ENCODE peak calls at places on chromosome 15, in eight cellular contexts. One of them, this sample, is unnamed. For H3K36me3 and H3K27me3, the result is how much of the 10 kb centered on the place peaks cover.

GRCh38 chr15:89203705-89204273 is 17.6 kb downstream of the RLBP1 start:
- DNase-seq in right lobe of liver: no peak
- DNase-seq in esophagus muscularis mucosa: no peak
- DNase-seq in tibial artery: no peak
- DNase-seq in IMR-90: no peak
- DNase-seq in GM23338: no peak
- DNase-seq in PC-9: no peak
- DNase-seq in CD8-positive, alpha-beta T cell: no peak
- DNase-seq in this sample: no peak

GRCh38 chr15:87752250-87752951 is 504.1 kb downstream of the NTRK3 start:
- DNase-seq in tibial artery: no peak
- DNase-seq in GM23338: no peak
- DNase-seq in CD8-positive, alpha-beta T cell: no peak
- DNase-seq in right lobe of liver: no peak
- DNase-seq in PC-9: peak
- DNase-seq in IMR-90: peak
- DNase-seq in esophagus muscularis mucosa: no peak
- DNase-seq in this sample: no peak

GRCh38 chr15:59736181-59736580 is 47.1 kb upstream of the BNIP2 start:
- DNase-seq in esophagus muscularis mucosa: no peak
- DNase-seq in CD8-positive, alpha-beta T cell: no peak
- DNase-seq in PC-9: no peak
- DNase-seq in IMR-90: no peak
- DNase-seq in tibial artery: no peak
- DNase-seq in right lobe of liver: no peak
- DNase-seq in GM23338: peak
- DNase-seq in this sample: no peak

GRCh38 chr15:95464091-95464888 is 866.2 kb upstream of the NR2F2 start:
- DNase-seq in esophagus muscularis mucosa: no peak
- DNase-seq in PC-9: no peak
- DNase-seq in GM23338: no peak
- DNase-seq in right lobe of liver: no peak
- DNase-seq in tibial artery: no peak
- DNase-seq in CD8-positive, alpha-beta T cell: no peak
- DNase-seq in IMR-90: peak
- DNase-seq in this sample: no peak

GRCh38 chr15:63982381-63982854 is 63.9 kb downstream of the DAPK2 start:
- DNase-seq in tibial artery: no peak
- DNase-seq in esophagus muscularis mucosa: no peak
- DNase-seq in CD8-positive, alpha-beta T cell: no peak
- DNase-seq in right lobe of liver: no peak
- DNase-seq in PC-9: no peak
- DNase-seq in IMR-90: no peak
- DNase-seq in GM23338: no peak
- DNase-seq in this sample: no peak

GRCh38 chr15:74315626-74316025 is 51.8 kb downstream of the CYP11A1 start:
- DNase-seq in PC-9: no peak
- DNase-seq in tibial artery: no peak
- DNase-seq in GM23338: no peak
- DNase-seq in esophagus muscularis mucosa: no peak
- DNase-seq in IMR-90: no peak
- DNase-seq in CD8-positive, alpha-beta T cell: peak
- DNase-seq in right lobe of liver: no peak
- DNase-seq in this sample: no peak

GRCh38 chr15:90004671-90005070 is 3.5 kb downstream of the ZNF710 start:
- DNase-seq in right lobe of liver: peak
- DNase-seq in IMR-90: peak
- DNase-seq in PC-9: peak
- DNase-seq in tibial artery: no peak
- DNase-seq in esophagus muscularis mucosa: no peak
- DNase-seq in CD8-positive, alpha-beta T cell: no peak
- DNase-seq in GM23338: no peak
- DNase-seq in this sample: no peak

GRCh38 chr15:91857772-91858171 is 4.3 kb downstream of the SLCO3A1 start:
- DNase-seq in tibial artery: no peak
- DNase-seq in GM23338: no peak
- DNase-seq in CD8-positive, alpha-beta T cell: no peak
- DNase-seq in esophagus muscularis mucosa: no peak
- DNase-seq in IMR-90: no peak
- DNase-seq in PC-9: no peak
- DNase-seq in right lobe of liver: no peak
- DNase-seq in this sample: no peak

GRCh38 chr15:91975241-91975978 is 121.9 kb downstream of the SLCO3A1 start:
- DNase-seq in PC-9: peak
- DNase-seq in esophagus muscularis mucosa: no peak
- DNase-seq in CD8-positive, alpha-beta T cell: no peak
- DNase-seq in IMR-90: no peak
- DNase-seq in right lobe of liver: no peak
- DNase-seq in tibial artery: no peak
- DNase-seq in GM23338: peak
- DNase-seq in this sample: no peak

GRCh38 chr15:79418693-79419279 is 13.3 kb upstream of the MINAR1 start:
- DNase-seq in right lobe of liver: no peak
- DNase-seq in tibial artery: no peak
- DNase-seq in esophagus muscularis mucosa: no peak
- DNase-seq in GM23338: peak
- DNase-seq in PC-9: no peak
- DNase-seq in CD8-positive, alpha-beta T cell: no peak
- DNase-seq in IMR-90: no peak
- DNase-seq in this sample: no peak

GRCh38 chr15:40891810-40892448 is 2.3 kb upstream of the VPS18 start:
- DNase-seq in esophagus muscularis mucosa: no peak
- DNase-seq in PC-9: peak
- DNase-seq in CD8-positive, alpha-beta T cell: no peak
- DNase-seq in right lobe of liver: no peak
- DNase-seq in IMR-90: peak
- DNase-seq in tibial artery: no peak
- DNase-seq in GM23338: peak
- DNase-seq in this sample: no peak

GRCh38 chr15:91611924-91612323 is 241.6 kb upstream of the SLCO3A1 start:
- DNase-seq in right lobe of liver: peak
- DNase-seq in IMR-90: no peak
- DNase-seq in PC-9: no peak
- DNase-seq in esophagus muscularis mucosa: peak
- DNase-seq in tibial artery: no peak
- DNase-seq in GM23338: no peak
- DNase-seq in CD8-positive, alpha-beta T cell: no peak
- DNase-seq in this sample: no peak

GRCh38 chr15:48581221-48581620 is 64.3 kb downstream of the FBN1 start:
- DNase-seq in PC-9: no peak
- DNase-seq in esophagus muscularis mucosa: no peak
- DNase-seq in GM23338: no peak
- DNase-seq in right lobe of liver: no peak
- DNase-seq in IMR-90: no peak
- DNase-seq in CD8-positive, alpha-beta T cell: no peak
- DNase-seq in tibial artery: no peak
- DNase-seq in this sample: no peak
- H3K36me3 ChIP-seq in PC-9: under half
- H3K36me3 ChIP-seq in esophagus muscularis mucosa: under half
- H3K36me3 ChIP-seq in GM23338: under half
- H3K36me3 ChIP-seq in right lobe of liver: under half
- H3K36me3 ChIP-seq in IMR-90: under half
- H3K36me3 ChIP-seq in CD8-positive, alpha-beta T cell: under half
- H3K36me3 ChIP-seq in tibial artery: under half
- H3K36me3 ChIP-seq in this sample: under half

GRCh38 chr15:69992326-69992725 is 105.4 kb downstream of the TLE3 start:
- DNase-seq in right lobe of liver: no peak
- DNase-seq in CD8-positive, alpha-beta T cell: no peak
- DNase-seq in GM23338: no peak
- DNase-seq in IMR-90: no peak
- DNase-seq in tibial artery: no peak
- DNase-seq in PC-9: no peak
- DNase-seq in esophagus muscularis mucosa: no peak
- DNase-seq in this sample: no peak
- H3K27me3 ChIP-seq in right lobe of liver: under half
- H3K27me3 ChIP-seq in CD8-positive, alpha-beta T cell: under half
- H3K27me3 ChIP-seq in GM23338: under half
- H3K27me3 ChIP-seq in IMR-90: half or more
- H3K27me3 ChIP-seq in tibial artery: under half
- H3K27me3 ChIP-seq in PC-9: under half
- H3K27me3 ChIP-seq in esophagus muscularis mucosa: under half
- H3K27me3 ChIP-seq in this sample: under half

DNA sequence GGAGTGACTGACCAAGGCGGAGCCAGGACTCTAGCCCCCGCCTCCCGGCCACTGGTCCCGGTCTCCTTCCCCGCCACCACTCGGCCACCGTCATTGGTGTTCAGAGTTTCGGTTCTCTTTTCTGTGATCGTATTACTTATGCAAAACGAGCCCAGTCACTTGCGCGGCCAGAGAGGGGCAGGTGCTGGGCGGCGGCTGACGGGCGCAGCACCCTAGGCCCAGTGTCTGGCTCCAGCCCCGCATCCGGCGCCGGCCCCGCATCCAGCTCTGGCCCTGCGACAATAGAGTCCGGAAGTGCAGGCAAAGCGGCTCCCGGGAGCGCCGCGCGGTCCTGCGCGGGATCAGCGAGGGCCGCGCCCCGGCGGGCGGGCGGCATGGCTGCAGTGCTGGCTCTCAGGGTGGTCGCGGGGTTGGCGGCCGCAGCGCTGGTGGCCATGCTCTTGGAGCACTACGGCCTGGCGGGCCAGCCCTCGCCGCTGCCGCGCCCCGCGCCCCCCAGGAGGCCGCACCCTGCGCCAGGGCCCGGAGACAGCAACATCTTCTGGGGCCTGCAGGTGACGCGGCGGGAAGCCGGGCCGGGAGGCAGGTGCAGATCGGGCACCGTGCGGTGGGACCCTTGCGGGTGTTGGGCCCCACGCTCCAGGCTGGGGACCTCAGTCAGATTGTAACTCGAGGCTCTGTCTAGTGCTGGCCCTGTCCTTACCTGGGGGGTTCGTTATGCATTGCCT is at the start of gene TMEM62:
- DNase-seq in PC-9: peak
- DNase-seq in esophagus muscularis mucosa: peak
- DNase-seq in GM23338: peak
- DNase-seq in CD8-positive, alpha-beta T cell: peak
- DNase-seq in tibial artery: peak
- DNase-seq in right lobe of liver: peak
- DNase-seq in IMR-90: peak
- DNase-seq in this sample: peak
- TF ChIP-seq CTCF in PC-9: no peak
- TF ChIP-seq CTCF in esophagus muscularis mucosa: no peak
- TF ChIP-seq CTCF in GM23338: no peak
- TF ChIP-seq CTCF in CD8-positive, alpha-beta T cell: no peak
- TF ChIP-seq CTCF in tibial artery: no peak
- TF ChIP-seq CTCF in right lobe of liver: no peak
- TF ChIP-seq CTCF in IMR-90: no peak
- TF ChIP-seq CTCF in this sample: peak

GRCh38 chr15:65558997-65559760 is 28.9 kb downstream of the HACD3 start:
- DNase-seq in GM23338: no peak
- DNase-seq in esophagus muscularis mucosa: no peak
- DNase-seq in tibial artery: no peak
- DNase-seq in CD8-positive, alpha-beta T cell: no peak
- DNase-seq in right lobe of liver: no peak
- DNase-seq in IMR-90: no peak
- DNase-seq in PC-9: no peak
- DNase-seq in this sample: no peak

GRCh38 chr15:65553691-65554090 is 23.4 kb downstream of the HACD3 start:
- DNase-seq in right lobe of liver: no peak
- DNase-seq in IMR-90: no peak
- DNase-seq in GM23338: no peak
- DNase-seq in PC-9: no peak
- DNase-seq in tibial artery: no peak
- DNase-seq in esophagus muscularis mucosa: no peak
- DNase-seq in CD8-positive, alpha-beta T cell: no peak
- DNase-seq in this sample: no peak

GRCh38 chr15:65559941-65560340 is 29.7 kb downstream of the HACD3 start:
- DNase-seq in IMR-90: no peak
- DNase-seq in CD8-positive, alpha-beta T cell: no peak
- DNase-seq in GM23338: no peak
- DNase-seq in right lobe of liver: no peak
- DNase-seq in PC-9: no peak
- DNase-seq in tibial artery: no peak
- DNase-seq in esophagus muscularis mucosa: no peak
- DNase-seq in this sample: no peak

GRCh38 chr15:65558336-65558735 is 28.1 kb downstream of the HACD3 start:
- DNase-seq in PC-9: no peak
- DNase-seq in esophagus muscularis mucosa: no peak
- DNase-seq in IMR-90: peak
- DNase-seq in right lobe of liver: no peak
- DNase-seq in GM23338: no peak
- DNase-seq in tibial artery: no peak
- DNase-seq in CD8-positive, alpha-beta T cell: no peak
- DNase-seq in this sample: no peak

DNA sequence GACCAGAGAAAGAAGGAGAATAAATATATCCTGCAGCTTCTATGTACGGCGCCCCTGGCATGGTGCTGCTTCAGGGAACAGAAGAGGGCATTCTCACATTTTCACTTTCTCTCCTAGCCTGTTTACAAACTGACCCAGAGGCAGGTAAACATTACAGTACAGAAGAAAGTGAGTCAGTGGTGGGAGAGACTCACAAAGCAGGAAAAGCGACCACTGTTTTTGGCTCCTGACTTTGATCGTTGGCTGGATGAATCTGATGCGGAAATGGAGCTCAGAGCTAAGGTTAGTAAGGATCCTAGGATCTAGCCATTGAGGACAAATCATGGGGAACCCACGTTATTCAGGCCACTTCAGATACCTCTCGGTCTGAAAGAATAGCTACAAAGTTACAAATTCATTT is 26.4 kb downstream of the HACD3 start:
- DNase-seq in GM23338: no peak
- DNase-seq in IMR-90: no peak
- DNase-seq in esophagus muscularis mucosa: no peak
- DNase-seq in CD8-positive, alpha-beta T cell: no peak
- DNase-seq in tibial artery: no peak
- DNase-seq in PC-9: no peak
- DNase-seq in right lobe of liver: no peak
- DNase-seq in this sample: no peak
- H3K36me3 ChIP-seq in GM23338: under half
- H3K36me3 ChIP-seq in IMR-90: under half
- H3K36me3 ChIP-seq in esophagus muscularis mucosa: under half
- H3K36me3 ChIP-seq in CD8-positive, alpha-beta T cell: under half
- H3K36me3 ChIP-seq in tibial artery: under half
- H3K36me3 ChIP-seq in PC-9: under half
- H3K36me3 ChIP-seq in right lobe of liver: under half
- H3K36me3 ChIP-seq in this sample: half or more

This sample was measured in upper lobe of right lung.